ENCODE peak calls at places on chromosomes 4 and X, in four cellular contexts. One of them, this sample, is unnamed.

GRCh38 chrX:17242470-17242869 is 132.5 kb upstream of the NHS start:
- DNase-seq in CD4-positive, alpha-beta T cell: peak
- DNase-seq in CD14-positive monocyte: no peak
- DNase-seq in body of pancreas: peak
- DNase-seq in this sample: no peak

GRCh38 chr4:2357821-2358745 is 60.4 kb downstream of the ZFYVE28 start:
- DNase-seq in CD14-positive monocyte: no peak
- DNase-seq in body of pancreas: no peak
- DNase-seq in CD4-positive, alpha-beta T cell: no peak
- DNase-seq in this sample: no peak

GRCh38 chrX:23383411-23383810 is 48.8 kb downstream of the PTCHD1 start:
- DNase-seq in body of pancreas: no peak
- DNase-seq in CD4-positive, alpha-beta T cell: no peak
- DNase-seq in CD14-positive monocyte: no peak
- DNase-seq in this sample: no peak

GRCh38 chr4:14562901-14563300 is 439.4 kb upstream of the CPEB2 start:
- DNase-seq in body of pancreas: no peak
- DNase-seq in CD14-positive monocyte: no peak
- DNase-seq in CD4-positive, alpha-beta T cell: no peak
- DNase-seq in this sample: no peak

GRCh38 chr4:113645771-113646455 is 115.6 kb downstream of the CAMK2D start:
- DNase-seq in CD4-positive, alpha-beta T cell: no peak
- DNase-seq in body of pancreas: peak
- DNase-seq in CD14-positive monocyte: no peak
- DNase-seq in this sample: no peak

GRCh38 chrX:147848009-147848408 is 63.7 kb upstream of the FMR1 start:
- DNase-seq in CD4-positive, alpha-beta T cell: no peak
- DNase-seq in CD14-positive monocyte: no peak
- DNase-seq in body of pancreas: no peak
- DNase-seq in this sample: no peak

GRCh38 chrX:154516655-154517100 is 646 bp upstream of the FAM3A start:
- DNase-seq in body of pancreas: no peak
- DNase-seq in CD14-positive monocyte: no peak
- DNase-seq in CD4-positive, alpha-beta T cell: no peak
- DNase-seq in this sample: no peak

GRCh38 chrX:151177141-151178027 is 1.0 kb downstream of the GPR50 start:
- DNase-seq in CD4-positive, alpha-beta T cell: no peak
- DNase-seq in body of pancreas: no peak
- DNase-seq in CD14-positive monocyte: no peak
- DNase-seq in this sample: peak

GRCh38 chr4:24730256-24731001 is 64.9 kb upstream of the SOD3 start:
- DNase-seq in CD14-positive monocyte: no peak
- DNase-seq in body of pancreas: peak
- DNase-seq in CD4-positive, alpha-beta T cell: no peak
- DNase-seq in this sample: no peak

GRCh38 chr4:133969202-133969873 is 232.3 kb downstream of the PABPC4L start:
- DNase-seq in CD4-positive, alpha-beta T cell: no peak
- DNase-seq in CD14-positive monocyte: no peak
- DNase-seq in body of pancreas: no peak
- DNase-seq in this sample: no peak

GRCh38 chr4:40190880-40191815 is 5.7 kb upstream of the RHOH start:
- DNase-seq in body of pancreas: no peak
- DNase-seq in CD4-positive, alpha-beta T cell: no peak
- DNase-seq in CD14-positive monocyte: no peak
- DNase-seq in this sample: no peak

GRCh38 chrX:85084770-85085393 is 81.2 kb downstream of the APOOL start:
- DNase-seq in CD14-positive monocyte: no peak
- DNase-seq in body of pancreas: peak
- DNase-seq in CD4-positive, alpha-beta T cell: no peak
- DNase-seq in this sample: no peak

GRCh38 chr4:73870260-73870659 is 1.1 kb downstream of the CXCL1 start:
- DNase-seq in CD14-positive monocyte: no peak
- DNase-seq in body of pancreas: no peak
- DNase-seq in CD4-positive, alpha-beta T cell: no peak
- DNase-seq in this sample: no peak

GRCh38 chr4:84901745-84902283 is 64.7 kb downstream of the WDFY3 start:
- DNase-seq in body of pancreas: no peak
- DNase-seq in CD14-positive monocyte: no peak
- DNase-seq in CD4-positive, alpha-beta T cell: no peak
- DNase-seq in this sample: no peak

GRCh38 chr4:1345905-1346780 is 865 bp upstream of the UVSSA start:
- DNase-seq in body of pancreas: peak
- DNase-seq in CD4-positive, alpha-beta T cell: peak
- DNase-seq in CD14-positive monocyte: no peak
- DNase-seq in this sample: no peak

GRCh38 chrX:128052303-128052702 is at the start of gene ACTRT1:
- DNase-seq in body of pancreas: no peak
- DNase-seq in CD4-positive, alpha-beta T cell: no peak
- DNase-seq in CD14-positive monocyte: no peak
- DNase-seq in this sample: no peak

GRCh38 chr4:3710451-3711182 is 55.6 kb upstream of the ADRA2C start:
- DNase-seq in CD14-positive monocyte: peak
- DNase-seq in body of pancreas: no peak
- DNase-seq in CD4-positive, alpha-beta T cell: no peak
- DNase-seq in this sample: no peak

GRCh38 chr4:15749001-15749400 is 29.1 kb upstream of the CD38 start:
- DNase-seq in CD4-positive, alpha-beta T cell: no peak
- DNase-seq in body of pancreas: no peak
- DNase-seq in CD14-positive monocyte: no peak
- DNase-seq in this sample: no peak

GRCh38 chrX:70432936-70433847 is 10.1 kb downstream of the GDPD2 start:
- DNase-seq in body of pancreas: no peak
- DNase-seq in CD4-positive, alpha-beta T cell: no peak
- DNase-seq in CD14-positive monocyte: no peak
- DNase-seq in this sample: no peak

GRCh38 chr4:33837043-33837442 is 2407.3 kb downstream of the ARAP2 start:
- DNase-seq in CD14-positive monocyte: no peak
- DNase-seq in body of pancreas: no peak
- DNase-seq in CD4-positive, alpha-beta T cell: no peak
- DNase-seq in this sample: no peak

GRCh38 chr4:140937866-140938265 is 181.7 kb upstream of the TBC1D9 start:
- DNase-seq in CD4-positive, alpha-beta T cell: no peak
- DNase-seq in body of pancreas: no peak
- DNase-seq in CD14-positive monocyte: no peak
- DNase-seq in this sample: no peak

GRCh38 chrX:128906753-128907152 is 616.5 kb downstream of the SMARCA1 start:
- DNase-seq in CD4-positive, alpha-beta T cell: no peak
- DNase-seq in CD14-positive monocyte: no peak
- DNase-seq in body of pancreas: no peak
- DNase-seq in this sample: no peak

GRCh38 chrX:54926978-54927377 is 6.4 kb downstream of the TRO start:
- DNase-seq in body of pancreas: no peak
- DNase-seq in CD14-positive monocyte: no peak
- DNase-seq in CD4-positive, alpha-beta T cell: no peak
- DNase-seq in this sample: no peak

GRCh38 chr4:152996672-152997071 is 60.5 kb downstream of the FHDC1 start:
- DNase-seq in CD4-positive, alpha-beta T cell: no peak
- DNase-seq in body of pancreas: no peak
- DNase-seq in CD14-positive monocyte: no peak
- DNase-seq in this sample: no peak

GRCh38 chrX:26192204-26192603 is at the start of gene MAGEB6:
- DNase-seq in CD4-positive, alpha-beta T cell: no peak
- DNase-seq in CD14-positive monocyte: no peak
- DNase-seq in body of pancreas: no peak
- DNase-seq in this sample: no peak

GRCh38 chr4:173014113-173014558 is 154.5 kb upstream of the GALNT7 start:
- DNase-seq in CD4-positive, alpha-beta T cell: no peak
- DNase-seq in body of pancreas: no peak
- DNase-seq in CD14-positive monocyte: no peak
- DNase-seq in this sample: no peak

GRCh38 chrX:9374537-9374936 is 90.3 kb upstream of the TBL1X start:
- DNase-seq in CD14-positive monocyte: no peak
- DNase-seq in CD4-positive, alpha-beta T cell: no peak
- DNase-seq in body of pancreas: peak
- DNase-seq in this sample: no peak

GRCh38 chr4:23009093-23009492 is 316.4 kb downstream of the GBA3 start:
- DNase-seq in CD14-positive monocyte: no peak
- DNase-seq in body of pancreas: no peak
- DNase-seq in CD4-positive, alpha-beta T cell: no peak
- DNase-seq in this sample: no peak

GRCh38 chr4:137655286-137655685 is 123.0 kb upstream of the PCDH18 start:
- DNase-seq in body of pancreas: no peak
- DNase-seq in CD14-positive monocyte: no peak
- DNase-seq in CD4-positive, alpha-beta T cell: no peak
- DNase-seq in this sample: no peak

GRCh38 chrX:28787206-28787605 is 200.0 kb downstream of the IL1RAPL1 start:
- DNase-seq in body of pancreas: no peak
- DNase-seq in CD14-positive monocyte: no peak
- DNase-seq in CD4-positive, alpha-beta T cell: no peak
- DNase-seq in this sample: no peak

GRCh38 chr4:152965614-152966013 is 29.5 kb downstream of the FHDC1 start:
- DNase-seq in body of pancreas: no peak
- DNase-seq in CD14-positive monocyte: no peak
- DNase-seq in CD4-positive, alpha-beta T cell: no peak
- DNase-seq in this sample: no peak

GRCh38 chr4:69156913-69157312 is 57.6 kb downstream of the UGT2B11 start:
- DNase-seq in CD4-positive, alpha-beta T cell: no peak
- DNase-seq in body of pancreas: peak
- DNase-seq in CD14-positive monocyte: no peak
- DNase-seq in this sample: no peak
- TF ChIP-seq CTCF in CD4-positive, alpha-beta T cell: no peak
- TF ChIP-seq CTCF in body of pancreas: no peak
- TF ChIP-seq CTCF in CD14-positive monocyte: no peak
- TF ChIP-seq CTCF in this sample: peak

GRCh38 chr4:47612116-47613023 is 127.3 kb downstream of the ATP10D start:
- DNase-seq in body of pancreas: no peak
- DNase-seq in CD14-positive monocyte: no peak
- DNase-seq in CD4-positive, alpha-beta T cell: no peak
- DNase-seq in this sample: no peak

GRCh38 chr4:47619691-47620090 is 134.6 kb downstream of the ATP10D start:
- DNase-seq in CD14-positive monocyte: no peak
- DNase-seq in CD4-positive, alpha-beta T cell: no peak
- DNase-seq in body of pancreas: no peak
- DNase-seq in this sample: no peak

GRCh38 chr4:47617607-47618006 is 132.5 kb downstream of the ATP10D start:
- DNase-seq in CD4-positive, alpha-beta T cell: no peak
- DNase-seq in CD14-positive monocyte: no peak
- DNase-seq in body of pancreas: no peak
- DNase-seq in this sample: no peak

GRCh38 chr4:47615385-47615784 is 130.3 kb downstream of the ATP10D start:
- DNase-seq in CD4-positive, alpha-beta T cell: no peak
- DNase-seq in CD14-positive monocyte: no peak
- DNase-seq in body of pancreas: no peak
- DNase-seq in this sample: no peak
- TF ChIP-seq CTCF in CD4-positive, alpha-beta T cell: no peak
- TF ChIP-seq CTCF in CD14-positive monocyte: no peak
- TF ChIP-seq CTCF in body of pancreas: no peak
- TF ChIP-seq CTCF in this sample: no peak

DNA sequence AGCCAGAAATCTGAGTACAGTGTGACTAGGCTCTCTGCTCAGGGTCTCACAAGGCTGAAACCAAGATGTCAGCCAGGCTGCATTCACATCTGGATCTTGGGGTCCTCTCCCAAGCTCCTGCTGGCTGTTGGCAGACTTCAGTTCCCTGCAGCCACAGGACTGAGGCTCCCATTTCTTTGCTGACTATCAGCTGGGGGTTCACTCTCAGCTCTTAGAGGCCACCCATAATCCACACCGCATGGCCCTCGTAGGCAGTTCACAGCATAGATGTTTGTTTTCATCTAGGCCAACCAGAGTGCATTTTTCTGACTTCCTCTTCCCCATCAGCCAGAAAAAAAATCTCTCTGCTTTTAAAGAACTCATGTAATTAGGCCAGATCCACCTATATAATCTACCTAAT is 8.2 kb upstream of the WDR44 start:
- DNase-seq in body of pancreas: no peak
- DNase-seq in CD4-positive, alpha-beta T cell: no peak
- DNase-seq in CD14-positive monocyte: no peak
- DNase-seq in this sample: no peak
- TF ChIP-seq CTCF in body of pancreas: no peak
- TF ChIP-seq CTCF in CD4-positive, alpha-beta T cell: no peak
- TF ChIP-seq CTCF in CD14-positive monocyte: no peak
- TF ChIP-seq CTCF in this sample: no peak

GRCh38 chrX:40647307-40648197 is at the start of gene CXorf38:
- DNase-seq in body of pancreas: peak
- DNase-seq in CD14-positive monocyte: peak
- DNase-seq in CD4-positive, alpha-beta T cell: peak
- DNase-seq in this sample: peak
- TF ChIP-seq CTCF in body of pancreas: no peak
- TF ChIP-seq CTCF in CD14-positive monocyte: no peak
- TF ChIP-seq CTCF in CD4-positive, alpha-beta T cell: no peak
- TF ChIP-seq CTCF in this sample: no peak